ENCODE peak calls at places on chromosome 6, in four cellular contexts. Z is neural progenitor cell, B is tibial artery, T is left lung. F is an unnamed sample.
A peak's percentile ranks its signal among the peaks of the same experiment; 100 is the strongest.

GRCh38 chr6:11785449-11785951 is 6.9 kb upstream of the ADTRP start:
- DNase-seq in Z (no peak), B (no peak), T (no peak), F (no peak)

GRCh38 chr6:138000955-138001354 is 106.3 kb downstream of the PERP start:
- DNase-seq in Z (no peak), B (no peak), T (no peak), F (no peak)

GRCh38 chr6:158022749-158023596 is 41.3 kb downstream of the SYNJ2 start:
- DNase-seq in Z (no peak), B (no peak), T (peak; percentile 57), F (no peak)

GRCh38 chr6:82711105-82711829 is 347.6 kb downstream of the TPBG start:
- DNase-seq in Z (no peak), B (no peak), T (no peak), F (no peak)

GRCh38 chr6:43334466-43335095 is 26.0 kb upstream of the CRIP3 start:
- DNase-seq in Z (peak; percentile 73), B (no peak), T (no peak), F (no peak)

GRCh38 chr6:145704153-145704781 is 31.1 kb downstream of the EPM2A start:
- DNase-seq in Z (no peak), B (no peak), T (no peak), F (no peak)

GRCh38 chr6:98633886-98634285 is 200.5 kb upstream of the POU3F2 start:
- DNase-seq in Z (no peak), B (no peak), T (no peak), F (no peak)

GRCh38 chr6:143755301-143755744 is 77.6 kb downstream of the PHACTR2 start:
- DNase-seq in Z (no peak), B (no peak), T (no peak), F (no peak)

GRCh38 chr6:87483929-87484328 is 11.2 kb downstream of the SLC35A1 start:
- DNase-seq in Z (peak; percentile 79), B (no peak), T (no peak), F (no peak)

GRCh38 chr6:100464910-100465700 is at the start of gene SIM1:
- DNase-seq in Z (peak; percentile 96), B (no peak), T (peak; percentile 77), F (peak; percentile 43)

GRCh38 chr6:109795994-109796555 is 105.0 kb downstream of the FIG4 start:
- DNase-seq in Z (no peak), B (no peak), T (no peak), F (no peak)

GRCh38 chr6:7171733-7172132 is 64.0 kb downstream of the RREB1 start:
- DNase-seq in Z (no peak), B (no peak), T (no peak), F (no peak)

GRCh38 chr6:53651764-53652401 is 13.7 kb downstream of the KLHL31 start:
- DNase-seq in Z (peak; percentile 90), B (peak; percentile 83), T (peak; percentile 94), F (peak; percentile 41)

GRCh38 chr6:43979525-43979924 is 147.7 kb downstream of the MRPL14 start:
- DNase-seq in Z (no peak), B (no peak), T (no peak), F (no peak)

GRCh38 chr6:16712250-16712930 is 48.9 kb downstream of the ATXN1 start:
- DNase-seq in Z (no peak), B (no peak), T (no peak), F (no peak)

GRCh38 chr6:11586117-11586516 is 48.6 kb downstream of the TMEM170B start:
- DNase-seq in Z (no peak), B (no peak), T (no peak), F (no peak)

GRCh38 chr6:13406781-13407180 is 78.4 kb upstream of the TBC1D7 start:
- DNase-seq in Z (no peak), B (no peak), T (no peak), F (no peak)
- H3K27ac ChIP-seq in Z (no peak overlapping the region), B (peak overlapping the region; percentile 95), T (peak overlapping the region; percentile 51), F (peak overlapping the region; percentile 83)

GRCh38 chr6:73581293-73581692 is 60.5 kb upstream of the EEF1A1 start:
- DNase-seq in Z (no peak), B (no peak), T (no peak), F (no peak)

GRCh38 chr6:73580247-73581149 is 59.7 kb upstream of the EEF1A1 start:
- DNase-seq in Z (peak; percentile 94), B (peak; percentile 92), T (peak; percentile 91), F (peak; percentile 71)

GRCh38 chr6:73579389-73579788 is 58.6 kb upstream of the EEF1A1 start:
- DNase-seq in Z (no peak), B (no peak), T (no peak), F (no peak)

GRCh38 chr6:73577605-73578160 is 56.9 kb upstream of the EEF1A1 start:
- DNase-seq in Z (no peak), B (no peak), T (no peak), F (no peak)

DNA sequence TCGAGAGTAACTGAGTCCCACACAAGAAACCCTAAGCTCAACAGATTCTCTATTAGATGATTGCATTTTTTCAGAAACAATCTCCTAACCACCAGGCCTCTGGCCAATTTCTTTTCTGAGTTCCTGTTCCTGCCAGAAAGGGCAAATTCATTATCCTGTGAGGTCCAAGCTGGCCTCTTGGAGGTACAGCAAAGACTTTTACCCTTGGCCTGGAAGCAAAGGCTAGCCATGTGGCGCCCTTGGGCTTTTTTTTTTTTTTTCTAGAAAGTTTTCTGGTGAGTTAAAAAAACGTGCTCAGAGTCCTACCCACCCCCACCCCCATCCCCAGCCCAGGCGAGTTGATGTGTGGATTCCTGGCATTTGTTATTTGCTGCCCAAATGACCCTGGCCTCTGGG is 59.0 kb upstream of the EEF1A1 start:
- DNase-seq in Z (no peak), B (no peak), T (no peak), F (peak; percentile 33)
- H3K27ac ChIP-seq in Z (peak overlapping the region; percentile 95), B (peak overlapping the region; percentile 85), T (peak overlapping the region; percentile 97), F (peak overlapping the region; percentile 88)

GRCh38 chr6:127341471-127342202 is 1.8 kb downstream of the ECHDC1 start:
- DNase-seq in Z (no peak), B (no peak), T (no peak), F (no peak)
- H3K27ac ChIP-seq in Z (no peak overlapping the region), B (no peak overlapping the region), T (peak overlapping the region; percentile 91), F (peak overlapping the region; percentile 82)

DNA sequence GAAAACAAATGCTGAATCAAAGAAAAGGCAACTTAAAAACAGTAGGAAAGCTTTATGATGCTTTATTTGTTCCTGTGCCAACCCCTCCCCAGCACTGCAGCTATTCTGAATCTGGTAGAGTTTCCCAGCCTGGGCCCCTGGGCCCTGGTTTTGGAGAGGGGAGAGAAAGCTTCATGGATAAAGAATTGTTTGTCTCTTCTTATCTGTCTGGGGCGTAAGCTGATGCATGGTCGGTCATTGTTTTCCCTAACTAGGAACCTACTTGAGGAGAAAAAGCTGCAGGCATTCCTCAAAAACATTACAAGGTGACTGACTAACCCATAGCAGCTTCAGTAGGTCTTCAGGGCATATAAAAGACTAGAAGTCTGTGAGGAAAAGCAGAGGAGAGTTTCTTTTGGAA is 758.1 kb upstream of the EPHA7 start:
- DNase-seq in Z (peak; percentile 47), B (no peak), T (peak; percentile 17), F (no peak)
- H3K27ac ChIP-seq in Z (peak overlapping the region; percentile 68), B (no peak overlapping the region), T (no peak overlapping the region), F (no peak overlapping the region)

GRCh38 chr6:90645634-90646033 is 58.8 kb upstream of the MAP3K7 start:
- DNase-seq in Z (no peak), B (no peak), T (no peak), F (no peak)
- H3K27ac ChIP-seq in Z (no peak overlapping the region), B (no peak overlapping the region), T (no peak overlapping the region), F (no peak overlapping the region)